ENCODE peak calls at places on chromosomes 16 and 17, in five cellular contexts. Y is Caco-2, S is EL, D is ACHN, L is endothelial cell. P is an unnamed sample.

GRCh38 chr17:72388765-72389473 is 268.1 kb downstream of the SOX9 start:
- DNase-seq in D (peak; percentile 93), Y (no peak), L (no peak), S (peak; percentile 70), P (no peak)

GRCh38 chr16:55367301-55367745 is 43.3 kb downstream of the IRX6 start:
- DNase-seq in L (no peak), D (no peak), Y (no peak), S (no peak), P (no peak)

GRCh38 chr17:36546418-36547093 is 1.8 kb downstream of the GGNBP2 start:
- DNase-seq in L (no peak), S (peak; percentile 12), Y (no peak), D (peak; percentile 14), P (peak; percentile 15)

GRCh38 chr16:13316008-13316407 is 414.6 kb downstream of the SHISA9 start:
- DNase-seq in S (no peak), D (peak; percentile 13), Y (no peak), L (no peak), P (peak; percentile 82)

GRCh38 chr16:11205754-11206459 is 50.1 kb downstream of the SOCS1 start:
- DNase-seq in L (peak; percentile 30), D (no peak), S (peak; percentile 34), Y (no peak), P (no peak)

GRCh38 chr17:70913086-70913485 is 743.8 kb downstream of the KCNJ2 start:
- DNase-seq in S (no peak), D (no peak), L (no peak), Y (no peak), P (no peak)

GRCh38 chr17:76841776-76842405 is 26.3 kb upstream of the MGAT5B start:
- DNase-seq in Y (no peak), D (no peak), S (no peak), L (no peak), P (no peak)

GRCh38 chr16:88305176-88305575 is 77.6 kb upstream of the ZNF469 start:
- DNase-seq in L (no peak), S (no peak), Y (no peak), D (no peak), P (no peak)

GRCh38 chr16:31001507-31002251 is 8.8 kb downstream of the STX1B start:
- DNase-seq in L (no peak), S (no peak), Y (no peak), D (no peak), P (no peak)

GRCh38 chr16:79286646-79287423 is 313.7 kb downstream of the MAF start:
- DNase-seq in S (no peak), L (peak; percentile 13), D (no peak), Y (no peak), P (no peak)

GRCh38 chr17:29579866-29580771 is 9.3 kb downstream of the GIT1 start:
- DNase-seq in L (peak; percentile 78), Y (peak; percentile 84), S (peak; percentile 79), D (peak; percentile 84), P (peak; percentile 66)

GRCh38 chr17:37608369-37609169 is 649 bp downstream of the SYNRG start:
- DNase-seq in S (peak; percentile 63), L (peak; percentile 64), Y (no peak), D (peak; percentile 52), P (peak; percentile 38)

GRCh38 chr17:77422104-77422782 is 281.5 kb downstream of the SEC14L1 start:
- DNase-seq in S (no peak), D (no peak), L (no peak), Y (peak; percentile 32), P (peak; percentile 15)

GRCh38 chr17:48816774-48817590 is at the start of gene TTLL6:
- DNase-seq in Y (peak; percentile 100), S (peak; percentile 74), L (peak; percentile 70), D (peak; percentile 94), P (peak; percentile 25)

GRCh38 chr16:15576960-15577958 is 65.7 kb downstream of the MARF1 start:
- DNase-seq in S (no peak), Y (peak; percentile 20), L (no peak), D (no peak), P (no peak)

GRCh38 chr17:8143581-8144400 is 8.4 kb downstream of the PER1 start:
- DNase-seq in S (no peak), L (no peak), Y (no peak), D (no peak), P (no peak)

GRCh38 chr17:50806141-50806643 is 29.2 kb upstream of the WFIKKN2 start:
- DNase-seq in D (no peak), L (no peak), S (no peak), Y (no peak), P (no peak)

GRCh38 chr17:30905742-30906100 is 317 bp downstream of the TEFM start:
- DNase-seq in Y (no peak), S (no peak), D (peak; percentile 21), L (peak; percentile 24), P (no peak)

GRCh38 chr17:59753522-59754467 is 46.3 kb downstream of the VMP1 start:
- DNase-seq in Y (peak; percentile 77), L (no peak), D (peak; percentile 95), S (peak; percentile 88), P (peak; percentile 85)

GRCh38 chr17:14201087-14201486 is 35.6 kb downstream of the CDRT15 start:
- DNase-seq in L (no peak), D (no peak), S (no peak), Y (no peak), P (no peak)

GRCh38 chr16:23955088-23955487 is 119.3 kb downstream of the PRKCB start:
- DNase-seq in D (no peak), S (no peak), L (no peak), Y (no peak), P (no peak)

GRCh38 chr16:50245417-50246298 is 20.7 kb upstream of the ADCY7 start:
- DNase-seq in L (peak; percentile 30), S (peak; percentile 62), D (peak; percentile 58), Y (peak; percentile 90), P (peak; percentile 40)

GRCh38 chr17:79814966-79815835 is 18.3 kb upstream of the CBX8 start:
- DNase-seq in D (no peak), L (peak; percentile 24), S (peak; percentile 37), Y (no peak), P (no peak)

GRCh38 chr16:22886908-22887307 is 72.9 kb downstream of the HS3ST2 start:
- DNase-seq in D (no peak), S (no peak), L (no peak), Y (no peak), P (no peak)

GRCh38 chr17:978110-979093 is 1.2 kb downstream of the NXN start:
- DNase-seq in Y (peak; percentile 57), S (peak; percentile 67), D (no peak), L (peak; percentile 56), P (peak; percentile 33)

GRCh38 chr16:21116148-21116693 is 34.4 kb downstream of the DNAH3 start:
- DNase-seq in L (no peak), S (no peak), D (no peak), Y (no peak), P (no peak)

GRCh38 chr16:50166511-50167500 is 13.7 kb downstream of the TENT4B start:
- DNase-seq in Y (no peak), D (peak; percentile 35), S (peak; percentile 55), L (no peak), P (no peak)

GRCh38 chr16:73459586-73459985 is 411.7 kb upstream of the ZFHX3 start:
- DNase-seq in S (no peak), Y (no peak), D (no peak), L (no peak), P (no peak)

GRCh38 chr17:72492494-72492893 is 371.7 kb downstream of the SOX9 start:
- DNase-seq in L (no peak), Y (no peak), S (no peak), D (no peak), P (no peak)

GRCh38 chr17:21360048-21360447 is 16.1 kb upstream of the KCNJ12 start:
- DNase-seq in S (no peak), Y (no peak), D (no peak), L (no peak), P (no peak)

GRCh38 chr17:40646791-40647548 is 648 bp downstream of the SMARCE1 start:
- DNase-seq in S (peak; percentile 51), D (peak; percentile 49), L (peak; percentile 46), Y (no peak), P (peak; percentile 73)

GRCh38 chr16:19291459-19291858 is 5.9 kb downstream of the CLEC19A start:
- DNase-seq in D (peak; percentile 60), Y (no peak), S (no peak), L (no peak), P (no peak)

GRCh38 chr17:39081851-39082250 is 69.6 kb downstream of the PLXDC1 start:
- DNase-seq in Y (no peak), L (no peak), D (no peak), S (no peak), P (no peak)

GRCh38 chr16:5505093-5505887 is 407.7 kb upstream of the EEF2KMT start:
- DNase-seq in S (no peak), D (no peak), Y (no peak), L (no peak), P (no peak)

GRCh38 chr17:7383742-7384488 is 3.0 kb downstream of the TNK1 start:
- DNase-seq in S (peak; percentile 38), Y (no peak), D (no peak), L (peak; percentile 55), P (no peak)

GRCh38 chr17:3959295-3959899 is 4.8 kb downstream of the ATP2A3 start:
- DNase-seq in Y (peak; percentile 20), S (peak; percentile 53), L (no peak), D (no peak), P (no peak)

GRCh38 chr17:44881145-44881544 is 18.1 kb downstream of the EFTUD2 start:
- DNase-seq in Y (no peak), L (no peak), D (no peak), S (no peak), P (no peak)

GRCh38 chr16:56972403-56972802 is 10.7 kb downstream of the CETP start:
- DNase-seq in S (no peak), Y (no peak), D (no peak), L (no peak), P (no peak)